ENCODE peak calls at places on chromosome 12, in eight cellular contexts. Q, K, B, O, T, Y, Z and R are unnamed samples.

GRCh38 chr12:100043657-100044056 is 58.9 kb upstream of the ANKS1B start:
- DNase-seq in Q (no peak), K (no peak), Y (no peak), Z (no peak), O (no peak), B (no peak), T (no peak), R (no peak)

GRCh38 chr12:106901276-106901675 is 54.4 kb upstream of the TMEM263 start:
- DNase-seq in T (peak; percentile 60), Y (no peak), B (no peak), K (no peak), Q (no peak), Z (no peak), O (no peak), R (no peak)

GRCh38 chr12:98939350-98939749 is 294.3 kb downstream of the APAF1 start:
- DNase-seq in K (no peak), B (no peak), T (peak; percentile 63), O (peak; percentile 78), Q (no peak), Y (peak; percentile 22), Z (no peak), R (no peak)

GRCh38 chr12:11658796-11659195 is 9.3 kb downstream of the ETV6 start:
- DNase-seq in Z (no peak), B (no peak), K (no peak), T (peak; percentile 94), Y (no peak), O (peak; percentile 24), Q (no peak), R (no peak)

GRCh38 chr12:47942327-47943230 is 20.8 kb upstream of the TMEM106C start:
- DNase-seq in Z (no peak), O (peak; percentile 92), Q (no peak), B (no peak), K (no peak), T (no peak), Y (no peak), R (no peak)

GRCh38 chr12:124120718-124121117 is 147.7 kb downstream of the ZNF664 start:
- DNase-seq in K (no peak), Z (no peak), O (no peak), Y (no peak), B (no peak), T (no peak), Q (no peak), R (no peak)

GRCh38 chr12:34306133-34306830 is 284.0 kb downstream of the ALG10 start:
- DNase-seq in K (no peak), B (no peak), Y (no peak), Q (no peak), T (no peak), O (no peak), Z (no peak), R (no peak)

GRCh38 chr12:66144796-66145754 is 14.5 kb upstream of the LLPH start:
- DNase-seq in Q (peak; percentile 70), B (no peak), K (peak; percentile 87), Z (peak; percentile 24), O (peak; percentile 66), T (peak; percentile 46), Y (peak; percentile 52), R (peak; percentile 66)

GRCh38 chr12:58067610-58068387 is 126.4 kb downstream of the ATP23 start:
- DNase-seq in T (peak; percentile 96), K (no peak), O (no peak), B (no peak), Z (no peak), Q (no peak), Y (no peak), R (no peak)

GRCh38 chr12:104457746-104458644 is 1.2 kb downstream of the CHST11 start:
- DNase-seq in T (peak; percentile 32), Y (no peak), Z (no peak), Q (no peak), K (no peak), B (no peak), O (peak; percentile 80), R (no peak)

GRCh38 chr12:32264995-32265394 is 134.4 kb upstream of the FGD4 start:
- DNase-seq in Q (no peak), O (no peak), B (no peak), T (no peak), Z (no peak), K (peak; percentile 20), Y (no peak), R (no peak)

GRCh38 chr12:130683080-130683479 is 33.0 kb downstream of the RIMBP2 start:
- DNase-seq in Z (no peak), Y (no peak), T (no peak), B (no peak), K (no peak), Q (no peak), O (no peak), R (no peak)

GRCh38 chr12:43306066-43306465 is 245.9 kb downstream of the ADAMTS20 start:
- DNase-seq in Z (peak; percentile 35), O (no peak), B (no peak), Q (no peak), Y (no peak), K (peak; percentile 81), T (peak; percentile 99), R (no peak)

GRCh38 chr12:10101042-10101579 is 2.3 kb upstream of the CLEC1A start:
- DNase-seq in Q (peak; percentile 28), B (no peak), O (no peak), T (peak; percentile 33), Y (no peak), Z (no peak), K (no peak), R (no peak)

GRCh38 chr12:93275589-93275988 is 102.1 kb upstream of the NUDT4 start:
- DNase-seq in Y (no peak), O (peak; percentile 42), Q (no peak), K (no peak), B (no peak), T (no peak), Z (peak; percentile 46), R (no peak)
- TF ChIP-seq CTCF in Y (no peak), O (no peak), Q (no peak), K (no peak), B (no peak), T (no peak), Z (no peak), R (no peak)

DNA sequence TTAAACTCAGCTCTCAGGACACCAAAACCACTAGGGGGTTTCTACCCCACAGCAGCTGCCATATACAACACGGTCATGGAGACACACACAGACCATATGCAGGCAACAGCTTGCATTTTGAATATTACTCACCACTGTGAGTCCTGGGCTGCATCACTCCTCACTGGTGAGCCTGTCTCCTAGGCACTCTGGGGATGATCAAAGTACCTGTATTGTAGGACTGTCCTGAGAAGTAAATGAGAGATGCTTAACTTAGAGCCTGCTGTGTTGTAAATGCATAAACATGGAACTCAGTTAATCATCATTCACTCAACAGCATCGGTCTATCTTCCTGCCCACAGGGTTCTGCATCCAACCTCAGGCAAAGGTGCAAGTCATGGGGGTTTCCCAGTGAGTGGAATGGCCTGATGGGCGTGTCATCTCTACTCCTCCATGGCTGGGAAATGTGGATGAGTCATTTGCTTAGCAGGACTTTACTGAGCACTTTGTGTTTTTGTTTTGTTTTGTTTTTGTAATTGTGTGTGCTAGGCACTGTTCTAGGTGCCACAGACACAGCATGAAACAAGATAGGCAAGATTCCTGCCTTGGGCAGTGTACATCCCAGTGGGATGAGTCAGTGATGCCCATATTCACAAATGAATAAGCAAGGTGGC is 1141.2 kb upstream of the TMEM132C start:
- DNase-seq in T (peak; percentile 86), O (peak; percentile 58), Y (peak; percentile 97), Z (no peak), K (no peak), Q (no peak), B (no peak), R (no peak)
- H3K4me3 ChIP-seq in T (no peak overlapping the region), O (no peak overlapping the region), Y (peak overlapping the region; percentile 15), Z (no peak overlapping the region), K (no peak overlapping the region), Q (no peak overlapping the region), B (no peak overlapping the region), R (no peak overlapping the region)

GRCh38 chr12:62469704-62470103 is 3.1 kb downstream of the MON2 start:
- DNase-seq in O (no peak), Q (no peak), Z (no peak), T (no peak), K (no peak), Y (no peak), B (no peak), R (no peak)

GRCh38 chr12:62466018-62466595 is 519 bp upstream of the MON2 start:
- DNase-seq in K (no peak), Z (peak; percentile 30), B (no peak), T (peak; percentile 44), O (peak; percentile 80), Q (peak; percentile 24), Y (no peak), R (peak; percentile 62)

GRCh38 chr12:62468935-62469334 is 2.3 kb downstream of the MON2 start:
- DNase-seq in Z (no peak), Q (no peak), O (no peak), K (no peak), Y (no peak), T (no peak), B (no peak), R (no peak)

GRCh38 chr12:62468394-62468793 is 1.8 kb downstream of the MON2 start:
- DNase-seq in Q (no peak), O (no peak), Y (no peak), B (no peak), Z (no peak), T (no peak), K (no peak), R (no peak)

DNA sequence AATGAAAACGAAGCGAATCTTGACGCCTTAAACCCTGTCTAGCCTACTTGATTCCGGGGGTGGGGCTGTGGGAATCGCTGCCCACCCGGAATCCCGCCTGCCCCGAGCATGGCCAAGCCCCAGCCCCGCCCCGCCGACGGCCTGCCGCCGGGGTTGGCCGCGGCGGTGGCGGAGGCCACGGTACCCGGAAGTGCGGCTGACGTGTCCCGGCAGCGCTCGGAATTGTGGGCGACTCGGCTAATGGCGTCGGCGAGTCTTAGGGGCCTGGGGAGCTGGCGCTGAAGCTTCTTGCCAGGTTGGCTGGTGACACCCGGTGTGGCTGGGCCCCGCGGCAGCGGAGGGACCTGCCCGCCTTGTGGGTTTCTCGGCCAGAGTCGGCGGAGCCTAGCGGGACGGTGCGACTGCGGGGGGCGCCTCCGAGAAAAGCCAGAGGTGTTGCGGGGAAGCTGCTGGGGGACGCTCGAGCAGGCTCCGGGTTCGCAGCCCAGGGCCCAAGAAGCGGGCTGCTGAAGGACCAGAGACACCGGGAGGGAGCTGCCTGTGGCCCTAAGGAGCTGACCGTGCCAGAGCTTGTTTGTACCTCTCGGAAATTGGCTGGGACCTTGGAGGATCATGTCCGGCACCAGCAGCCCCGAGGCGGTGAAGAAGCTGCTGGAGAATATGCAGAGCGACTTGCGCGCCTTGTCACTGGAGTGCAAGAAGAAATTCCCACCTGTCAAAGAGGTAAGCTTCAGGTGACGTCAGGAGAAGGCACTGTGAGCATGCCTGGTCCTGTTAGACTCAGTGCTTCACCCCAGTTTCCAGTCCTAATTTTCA is at the start of gene MON2:
- DNase-seq in Y (peak; percentile 49), Q (peak; percentile 77), T (peak; percentile 82), O (peak; percentile 96), Z (peak; percentile 77), K (peak; percentile 36), B (peak; percentile 26), R (peak; percentile 81)
- TF ChIP-seq CTCF in Y (no peak), Q (no peak), T (no peak), O (no peak), Z (no peak), K (no peak), B (no peak), R (no peak)

DNA sequence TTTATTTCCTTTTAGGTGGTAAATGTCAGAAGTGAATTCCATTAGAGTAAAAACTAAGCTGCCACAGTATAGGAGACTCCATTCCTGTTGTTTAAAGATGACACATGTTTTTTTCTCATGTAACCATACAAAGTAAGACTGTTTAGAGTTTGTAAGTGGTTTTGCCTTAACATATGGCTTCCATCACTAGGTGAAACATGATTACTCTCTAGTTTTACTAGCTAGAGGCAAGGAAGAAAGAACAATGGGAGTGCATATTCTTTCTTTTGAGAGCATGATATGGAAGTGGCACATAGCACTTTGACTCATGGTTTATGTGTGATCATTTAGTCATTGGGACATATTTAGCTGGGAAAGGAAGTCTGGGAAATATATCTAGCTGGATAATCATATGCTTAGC is 7.7 kb downstream of the ATF7IP start:
- DNase-seq in Y (no peak), B (no peak), Z (no peak), O (no peak), T (peak; percentile 66), K (no peak), Q (no peak), R (no peak)
- H3K4me3 ChIP-seq in Y (no peak overlapping the region), B (no peak overlapping the region), Z (no peak overlapping the region), O (no peak overlapping the region), T (no peak overlapping the region), K (no peak overlapping the region), Q (no peak overlapping the region), R (no peak overlapping the region)